ENCODE peak calls at places on chromosomes 2 and 18, in seven cellular contexts. One of them, this sample, is unnamed.

GRCh38 chr18:24514439-24514838 is 54.0 kb downstream of the HRH4 start:
- DNase-seq in psoas muscle: no peak
- DNase-seq in upper lobe of left lung: no peak
- DNase-seq in pancreas: no peak
- DNase-seq in uterus: no peak
- DNase-seq in colonic mucosa: no peak
- DNase-seq in tibial artery: no peak
- DNase-seq in this sample: no peak

GRCh38 chr2:22124003-22124402 is 1000.2 kb downstream of the TDRD15 start:
- DNase-seq in tibial artery: no peak
- DNase-seq in uterus: no peak
- DNase-seq in pancreas: no peak
- DNase-seq in colonic mucosa: no peak
- DNase-seq in upper lobe of left lung: no peak
- DNase-seq in psoas muscle: no peak
- DNase-seq in this sample: no peak

GRCh38 chr2:5692561-5693287 is 540 bp downstream of the SOX11 start:
- DNase-seq in uterus: no peak
- DNase-seq in tibial artery: no peak
- DNase-seq in upper lobe of left lung: peak; percentile 78
- DNase-seq in psoas muscle: no peak
- DNase-seq in colonic mucosa: no peak
- DNase-seq in pancreas: peak; percentile 74
- DNase-seq in this sample: no peak

GRCh38 chr18:39188278-39188677 is 1622.7 kb upstream of the CELF4 start:
- DNase-seq in uterus: no peak
- DNase-seq in upper lobe of left lung: no peak
- DNase-seq in tibial artery: no peak
- DNase-seq in colonic mucosa: no peak
- DNase-seq in psoas muscle: no peak
- DNase-seq in pancreas: no peak
- DNase-seq in this sample: no peak

GRCh38 chr2:133774675-133775005 is 206.4 kb upstream of the NCKAP5 start:
- DNase-seq in psoas muscle: no peak
- DNase-seq in uterus: no peak
- DNase-seq in upper lobe of left lung: no peak
- DNase-seq in tibial artery: peak; percentile 31
- DNase-seq in colonic mucosa: no peak
- DNase-seq in pancreas: no peak
- DNase-seq in this sample: no peak

GRCh38 chr2:54060000-54060399 is 55.4 kb upstream of the ACYP2 start:
- DNase-seq in uterus: no peak
- DNase-seq in tibial artery: no peak
- DNase-seq in psoas muscle: no peak
- DNase-seq in upper lobe of left lung: no peak
- DNase-seq in pancreas: no peak
- DNase-seq in colonic mucosa: no peak
- DNase-seq in this sample: no peak

GRCh38 chr18:22433960-22434359 is 16.2 kb upstream of the CTAGE1 start:
- DNase-seq in pancreas: no peak
- DNase-seq in tibial artery: no peak
- DNase-seq in uterus: no peak
- DNase-seq in colonic mucosa: no peak
- DNase-seq in psoas muscle: no peak
- DNase-seq in upper lobe of left lung: no peak
- DNase-seq in this sample: no peak

GRCh38 chr2:32009479-32010256 is 1.1 kb downstream of the MEMO1 start:
- DNase-seq in uterus: peak; percentile 20
- DNase-seq in psoas muscle: peak; percentile 40
- DNase-seq in upper lobe of left lung: peak; percentile 91
- DNase-seq in tibial artery: no peak
- DNase-seq in colonic mucosa: peak; percentile 41
- DNase-seq in pancreas: peak; percentile 87
- DNase-seq in this sample: peak; percentile 14

GRCh38 chr2:3280683-3281520 is 96.7 kb downstream of the EIPR1 start:
- DNase-seq in pancreas: no peak
- DNase-seq in upper lobe of left lung: no peak
- DNase-seq in uterus: no peak
- DNase-seq in tibial artery: peak; percentile 9
- DNase-seq in psoas muscle: no peak
- DNase-seq in colonic mucosa: no peak
- DNase-seq in this sample: no peak

GRCh38 chr18:57107141-57107832 is 39.6 kb upstream of the BOD1L2 start:
- DNase-seq in colonic mucosa: no peak
- DNase-seq in tibial artery: no peak
- DNase-seq in upper lobe of left lung: no peak
- DNase-seq in uterus: no peak
- DNase-seq in psoas muscle: no peak
- DNase-seq in pancreas: no peak
- DNase-seq in this sample: no peak

GRCh38 chr2:209808521-209808920 is 36.9 kb downstream of the UNC80 start:
- DNase-seq in pancreas: peak; percentile 44
- DNase-seq in colonic mucosa: no peak
- DNase-seq in upper lobe of left lung: peak; percentile 36
- DNase-seq in tibial artery: no peak
- DNase-seq in uterus: no peak
- DNase-seq in psoas muscle: no peak
- DNase-seq in this sample: no peak

GRCh38 chr2:221262651-221263050 is 309.5 kb downstream of the EPHA4 start:
- DNase-seq in pancreas: no peak
- DNase-seq in psoas muscle: no peak
- DNase-seq in uterus: no peak
- DNase-seq in tibial artery: no peak
- DNase-seq in upper lobe of left lung: no peak
- DNase-seq in colonic mucosa: no peak
- DNase-seq in this sample: no peak

GRCh38 chr2:37365669-37366068 is 21.2 kb downstream of the QPCT start:
- DNase-seq in colonic mucosa: no peak
- DNase-seq in uterus: no peak
- DNase-seq in pancreas: no peak
- DNase-seq in psoas muscle: no peak
- DNase-seq in tibial artery: no peak
- DNase-seq in upper lobe of left lung: no peak
- DNase-seq in this sample: no peak

GRCh38 chr2:11286749-11287148 is 57.7 kb downstream of the ROCK2 start:
- DNase-seq in colonic mucosa: no peak
- DNase-seq in tibial artery: no peak
- DNase-seq in pancreas: no peak
- DNase-seq in psoas muscle: no peak
- DNase-seq in upper lobe of left lung: no peak
- DNase-seq in uterus: no peak
- DNase-seq in this sample: no peak
- H3K27ac ChIP-seq in colonic mucosa: no peak overlapping the region
- H3K27ac ChIP-seq in tibial artery: no peak overlapping the region
- H3K27ac ChIP-seq in pancreas: no peak overlapping the region
- H3K27ac ChIP-seq in psoas muscle: peak overlapping the region; percentile 77
- H3K27ac ChIP-seq in upper lobe of left lung: no peak overlapping the region
- H3K27ac ChIP-seq in uterus: no peak overlapping the region
- H3K27ac ChIP-seq in this sample: no peak overlapping the region

DNA sequence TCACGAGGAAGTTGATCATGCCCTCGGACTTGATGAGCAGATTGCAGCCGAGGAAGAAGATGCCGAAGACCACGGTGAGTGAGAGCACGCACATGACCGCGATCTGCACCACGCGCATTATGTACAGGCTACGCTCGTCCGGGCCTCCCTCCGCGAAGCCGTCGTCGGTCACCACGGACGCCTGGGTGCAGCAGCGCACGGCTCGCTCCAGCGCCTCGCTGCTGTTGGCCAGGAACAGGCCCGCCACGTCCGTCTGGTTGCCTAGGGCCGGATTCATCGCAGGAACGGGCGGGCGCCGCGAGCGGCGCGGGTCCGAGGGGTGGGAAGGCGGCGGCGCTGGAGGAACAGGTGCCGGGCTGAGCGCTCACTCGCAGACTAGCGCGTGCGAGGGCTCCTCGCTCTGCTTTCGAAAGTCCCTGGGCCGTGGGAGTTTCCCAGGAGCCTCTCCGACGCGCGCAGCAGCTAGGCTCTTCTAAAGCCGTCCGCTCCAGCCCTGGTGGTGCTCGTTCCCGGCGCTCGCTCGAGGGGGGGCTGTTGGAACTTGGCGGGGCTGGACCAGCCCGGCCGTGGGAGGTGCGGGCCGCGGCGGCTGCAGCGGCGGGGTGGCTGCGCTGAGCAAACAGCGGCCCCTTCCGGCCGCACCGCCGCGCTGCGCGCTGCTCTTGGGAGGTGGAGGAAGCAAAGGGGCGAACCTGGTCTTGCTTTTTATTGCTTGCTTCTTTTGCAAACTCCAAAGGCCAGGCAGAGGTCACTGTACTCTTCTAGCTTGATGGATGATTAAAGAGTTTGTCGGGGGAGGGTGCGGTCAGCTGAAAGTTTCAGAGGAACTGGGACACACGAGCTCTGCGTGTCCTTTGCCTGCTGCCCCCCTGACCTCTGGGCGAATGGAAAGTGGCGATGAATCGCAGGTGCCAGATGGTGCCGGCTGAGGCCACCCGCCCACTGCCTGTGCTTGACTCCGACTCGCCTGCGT is at the start of gene RPRM:
- DNase-seq in uterus: peak; percentile 91
- DNase-seq in colonic mucosa: peak; percentile 65
- DNase-seq in tibial artery: peak; percentile 46
- DNase-seq in pancreas: peak; percentile 88
- DNase-seq in psoas muscle: peak; percentile 78
- DNase-seq in upper lobe of left lung: peak; percentile 96
- DNase-seq in this sample: peak; percentile 43
- TF ChIP-seq CTCF in uterus: peak; percentile 73
- TF ChIP-seq CTCF in colonic mucosa: peak; percentile 77
- TF ChIP-seq CTCF in tibial artery: peak; percentile 73
- TF ChIP-seq CTCF in pancreas: peak; percentile 89
- TF ChIP-seq CTCF in psoas muscle: peak; percentile 82
- TF ChIP-seq CTCF in upper lobe of left lung: peak; percentile 64
- TF ChIP-seq CTCF in this sample: peak; percentile 70

DNA sequence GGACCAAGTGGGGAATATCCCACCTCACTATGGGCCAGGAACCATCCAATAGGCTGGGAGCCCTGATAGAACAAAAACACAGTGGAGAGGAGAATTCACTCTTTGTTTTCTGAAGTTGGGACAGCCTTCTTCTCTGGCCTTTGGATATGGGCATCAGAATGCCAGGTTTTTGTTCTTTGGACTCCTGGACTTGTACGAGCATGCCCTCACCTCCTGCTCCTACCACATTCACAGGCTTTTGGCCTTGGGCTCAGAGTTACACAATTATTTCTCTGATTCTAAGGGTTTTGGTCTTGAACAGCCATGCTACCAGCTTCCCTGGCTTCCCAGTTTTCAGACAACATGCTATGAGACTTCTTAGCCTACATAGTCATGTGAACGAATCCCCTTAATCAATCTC is 732.9 kb upstream of the VRK2 start:
- DNase-seq in upper lobe of left lung: no peak
- DNase-seq in psoas muscle: no peak
- DNase-seq in uterus: no peak
- DNase-seq in colonic mucosa: no peak
- DNase-seq in pancreas: no peak
- DNase-seq in tibial artery: no peak
- DNase-seq in this sample: no peak
- H3K9me3 ChIP-seq in upper lobe of left lung: no peaks in the 10 kb centered on the region
- H3K9me3 ChIP-seq in psoas muscle: no peaks in the 10 kb centered on the region
- H3K9me3 ChIP-seq in uterus: no peaks in the 10 kb centered on the region
- H3K9me3 ChIP-seq in colonic mucosa: no peaks in the 10 kb centered on the region
- H3K9me3 ChIP-seq in pancreas: no peaks in the 10 kb centered on the region
- H3K9me3 ChIP-seq in tibial artery: no peaks in the 10 kb centered on the region
- H3K9me3 ChIP-seq in this sample: no peaks in the 10 kb centered on the region

GRCh38 chr2:42052702-42053481 is 5.1 kb downstream of the PKDCC start:
- DNase-seq in uterus: peak; percentile 87
- DNase-seq in pancreas: no peak
- DNase-seq in colonic mucosa: peak; percentile 62
- DNase-seq in psoas muscle: no peak
- DNase-seq in upper lobe of left lung: no peak
- DNase-seq in tibial artery: no peak
- DNase-seq in this sample: no peak
- H3K27ac ChIP-seq in uterus: peak overlapping the region; percentile 94
- H3K27ac ChIP-seq in pancreas: no peak overlapping the region
- H3K27ac ChIP-seq in colonic mucosa: peak overlapping the region; percentile 83
- H3K27ac ChIP-seq in psoas muscle: peak overlapping the region; percentile 94
- H3K27ac ChIP-seq in upper lobe of left lung: peak overlapping the region; percentile 52
- H3K27ac ChIP-seq in tibial artery: peak overlapping the region; percentile 86
- H3K27ac ChIP-seq in this sample: no peak overlapping the region

GRCh38 chr2:195575879-195576391 is 81.1 kb upstream of the SLC39A10 start:
- DNase-seq in pancreas: no peak
- DNase-seq in tibial artery: no peak
- DNase-seq in psoas muscle: no peak
- DNase-seq in upper lobe of left lung: no peak
- DNase-seq in uterus: no peak
- DNase-seq in colonic mucosa: no peak
- DNase-seq in this sample: no peak
- TF ChIP-seq CTCF in pancreas: no peak
- TF ChIP-seq CTCF in tibial artery: no peak
- TF ChIP-seq CTCF in psoas muscle: no peak
- TF ChIP-seq CTCF in upper lobe of left lung: no peak
- TF ChIP-seq CTCF in uterus: peak; percentile 13
- TF ChIP-seq CTCF in colonic mucosa: no peak
- TF ChIP-seq CTCF in this sample: no peak

This sample was measured in CD4-positive, alpha-beta T cell.